ENCODE peak calls at places on chromosomes 1 and 21, in six cellular contexts. Z is midbrain; P is stimulated activated CD4-positive, alpha-beta T cell treated with anti-CD3 and anti-CD28 coated beads, Interleukin-2, amount 100 ng/mL, for 24 hours; S is left cardiac atrium; U is GM03348; O is T-cell. C is an unnamed sample.

GRCh38 chr1:35390600-35391494 is 122.3 kb downstream of the ZMYM4 start:
- DNase-seq in Z (no peak), P (no peak), S (no peak), U (no peak), O (no peak), C (no peak)

GRCh38 chr1:43427524-43427923 is 26.2 kb downstream of the HYI start:
- DNase-seq in Z (no peak), P (no peak), S (no peak), U (no peak), O (no peak), C (no peak)

GRCh38 chr1:28115267-28115666 is 26.9 kb upstream of the EYA3 start:
- DNase-seq in Z (no peak), P (peak; percentile 38), S (peak; percentile 25), U (no peak), O (peak; percentile 19), C (no peak)

GRCh38 chr1:47997289-47998200 is at the start of gene TRABD2B:
- DNase-seq in Z (peak; percentile 82), P (peak; percentile 66), S (peak; percentile 85), U (peak; percentile 96), O (peak; percentile 6), C (peak; percentile 62)

GRCh38 chr1:231628207-231628876 is 1.8 kb downstream of the DISC1 start:
- DNase-seq in Z (no peak), P (peak; percentile 68), S (no peak), U (no peak), O (no peak), C (no peak)

GRCh38 chr21:43331962-43332458 is 94.9 kb downstream of the SIK1 start:
- DNase-seq in Z (peak; percentile 85), P (no peak), S (peak; percentile 69), U (no peak), O (no peak), C (peak; percentile 90)

GRCh38 chr1:244439391-244440032 is 12.2 kb downstream of the ADSS2 start:
- DNase-seq in Z (no peak), P (no peak), S (no peak), U (no peak), O (no peak), C (no peak)

GRCh38 chr1:118371612-118372011 is 186.6 kb upstream of the SPAG17 start:
- DNase-seq in Z (no peak), P (no peak), S (no peak), U (no peak), O (no peak), C (no peak)

GRCh38 chr1:35364732-35365131 is 96.2 kb downstream of the ZMYM4 start:
- DNase-seq in Z (no peak), P (no peak), S (no peak), U (no peak), O (no peak), C (no peak)

GRCh38 chr1:70685300-70686286 is 274.5 kb downstream of the CTH start:
- DNase-seq in Z (peak; percentile 14), P (peak; percentile 37), S (peak; percentile 55), U (peak; percentile 78), O (no peak), C (peak; percentile 19)

GRCh38 chr1:4650981-4651380 is 3.4 kb upstream of the AJAP1 start:
- DNase-seq in Z (no peak), P (no peak), S (no peak), U (no peak), O (no peak), C (no peak)

GRCh38 chr1:55877440-55878232 is 662.5 kb upstream of the USP24 start:
- DNase-seq in Z (no peak), P (no peak), S (no peak), U (no peak), O (no peak), C (no peak)

GRCh38 chr21:42061195-42061865 is 9.8 kb upstream of the UMODL1 start:
- DNase-seq in Z (peak; percentile 36), P (no peak), S (no peak), U (no peak), O (no peak), C (peak; percentile 41)

GRCh38 chr1:158329807-158330206 is 1.5 kb downstream of the CD1B start:
- DNase-seq in Z (no peak), P (no peak), S (no peak), U (no peak), O (no peak), C (no peak)

GRCh38 chr1:62082456-62083363 is 111.9 kb upstream of the L1TD1 start:
- DNase-seq in Z (peak; percentile 15), P (peak; percentile 45), S (peak; percentile 26), U (peak; percentile 76), O (no peak), C (peak; percentile 20)

GRCh38 chr1:906532-907420 is 16.9 kb upstream of the SAMD11 start:
- DNase-seq in Z (no peak), P (peak; percentile 20), S (peak; percentile 43), U (peak; percentile 59), O (no peak), C (no peak)

GRCh38 chr1:183580281-183580682 is 10.0 kb downstream of the NCF2 start:
- DNase-seq in Z (peak; percentile 27), P (no peak), S (no peak), U (no peak), O (no peak), C (no peak)

GRCh38 chr1:56910441-56910985 is 55.3 kb downstream of the C8B start:
- DNase-seq in Z (no peak), P (no peak), S (peak; percentile 25), U (no peak), O (no peak), C (no peak)

GRCh38 chr1:25554886-25555752 is 11.7 kb downstream of the LDLRAP1 start:
- DNase-seq in Z (no peak), P (no peak), S (no peak), U (no peak), O (no peak), C (no peak)

GRCh38 chr21:44441581-44442265 is 13.6 kb upstream of the LRRC3 start:
- DNase-seq in Z (no peak), P (no peak), S (peak; percentile 4), U (no peak), O (no peak), C (no peak)

GRCh38 chr1:18470650-18471355 is 9.9 kb upstream of the KLHDC7A start:
- DNase-seq in Z (no peak), P (no peak), S (no peak), U (no peak), O (no peak), C (no peak)

GRCh38 chr1:54360165-54361005 is 45.8 kb downstream of the SSBP3 start:
- DNase-seq in Z (no peak), P (no peak), S (no peak), U (no peak), O (no peak), C (no peak)

GRCh38 chr1:111980684-111981083 is 8.8 kb downstream of the KCND3 start:
- DNase-seq in Z (no peak), P (no peak), S (no peak), U (no peak), O (no peak), C (no peak)

GRCh38 chr1:153946622-153947246 is at the start of gene DENND4B:
- DNase-seq in Z (peak; percentile 86), P (peak; percentile 81), S (peak; percentile 88), U (peak; percentile 97), O (peak; percentile 33), C (peak; percentile 85)

GRCh38 chr1:245247791-245248789 is 93.3 kb downstream of the KIF26B start:
- DNase-seq in Z (no peak), P (no peak), S (no peak), U (no peak), O (no peak), C (no peak)

GRCh38 chr1:40798366-40799310 is 15.1 kb downstream of the KCNQ4 start:
- DNase-seq in Z (no peak), P (no peak), S (no peak), U (no peak), O (no peak), C (no peak)

GRCh38 chr1:28815533-28815932 is 3.6 kb downstream of the OPRD1 start:
- DNase-seq in Z (no peak), P (no peak), S (no peak), U (no peak), O (no peak), C (no peak)

GRCh38 chr1:54352755-54353154 is 53.4 kb downstream of the SSBP3 start:
- DNase-seq in Z (no peak), P (no peak), S (no peak), U (peak; percentile 40), O (no peak), C (no peak)

GRCh38 chr1:156868341-156868740 is 7.7 kb downstream of the NTRK1 start:
- DNase-seq in Z (no peak), P (no peak), S (no peak), U (no peak), O (no peak), C (no peak)

GRCh38 chr21:41480086-41480690 is 27.8 kb downstream of the TMPRSS2 start:
- DNase-seq in Z (no peak), P (no peak), S (no peak), U (no peak), O (no peak), C (no peak)

GRCh38 chr1:53182111-53182593 is 14.5 kb upstream of the CPT2 start:
- DNase-seq in Z (peak; percentile 58), P (peak; percentile 87), S (peak; percentile 84), U (peak; percentile 68), O (peak; percentile 52), C (peak; percentile 54)

GRCh38 chr1:203051841-203052324 is 25.6 kb downstream of the PPFIA4 start:
- DNase-seq in Z (no peak), P (no peak), S (no peak), U (no peak), O (no peak), C (no peak)

GRCh38 chr1:161502641-161503393 is 2.4 kb upstream of the FCGR2A start:
- DNase-seq in Z (no peak), P (no peak), S (no peak), U (no peak), O (no peak), C (no peak)

GRCh38 chr1:170483041-170483440 is 48.9 kb upstream of the GORAB start:
- DNase-seq in Z (no peak), P (no peak), S (no peak), U (peak; percentile 36), O (no peak), C (no peak)

C was measured in putamen.